ENCODE peak calls at places on chromosomes 12 and 14, in eight cellular contexts. U, L, C, B, Q, T, O and D are unnamed samples.

GRCh38 chr12:132787877-132788276 is 26.2 kb upstream of the ANKLE2 start:
- DNase-seq in U (no peak), L (no peak), C (no peak), B (no peak), Q (no peak), T (no peak), O (no peak), D (no peak)

GRCh38 chr12:57875753-57876547 is 29.4 kb upstream of the CTDSP2 start:
- DNase-seq in U (no peak), L (no peak), C (no peak), B (no peak), Q (no peak), T (no peak), O (no peak), D (no peak)

GRCh38 chr12:5718073-5718472 is 227.0 kb downstream of the ANO2 start:
- DNase-seq in U (no peak), L (no peak), C (no peak), B (no peak), Q (no peak), T (no peak), O (no peak), D (no peak)

GRCh38 chr12:92722897-92723296 is 20.1 kb downstream of the PLEKHG7 start:
- DNase-seq in U (no peak), L (no peak), C (no peak), B (no peak), Q (no peak), T (no peak), O (no peak), D (no peak)

GRCh38 chr14:93989939-93990338 is 7.2 kb upstream of the CCDC197 start:
- DNase-seq in U (no peak), L (no peak), C (no peak), B (no peak), Q (no peak), T (no peak), O (peak; percentile 78), D (peak; percentile 59)

GRCh38 chr12:44930972-44931600 is 55.0 kb upstream of the NELL2 start:
- DNase-seq in U (peak; percentile 86), L (peak; percentile 45), C (peak; percentile 41), B (no peak), Q (peak; percentile 47), T (peak; percentile 72), O (peak; percentile 31), D (peak; percentile 17)

GRCh38 chr12:125773033-125773432 is 707.8 kb downstream of the AACS start:
- DNase-seq in U (peak; percentile 25), L (no peak), C (peak; percentile 8), B (no peak), Q (no peak), T (no peak), O (peak; percentile 50), D (peak; percentile 32)

GRCh38 chr12:124745891-124746570 is 117.6 kb downstream of the SCARB1 start:
- DNase-seq in U (peak; percentile 94), L (no peak), C (peak; percentile 79), B (peak; percentile 74), Q (peak; percentile 77), T (peak; percentile 93), O (peak; percentile 58), D (no peak)

GRCh38 chr14:75440733-75441474 is 13.1 kb downstream of the JDP2 start:
- DNase-seq in U (no peak), L (no peak), C (no peak), B (no peak), Q (no peak), T (peak; percentile 95), O (no peak), D (no peak)

DNA sequence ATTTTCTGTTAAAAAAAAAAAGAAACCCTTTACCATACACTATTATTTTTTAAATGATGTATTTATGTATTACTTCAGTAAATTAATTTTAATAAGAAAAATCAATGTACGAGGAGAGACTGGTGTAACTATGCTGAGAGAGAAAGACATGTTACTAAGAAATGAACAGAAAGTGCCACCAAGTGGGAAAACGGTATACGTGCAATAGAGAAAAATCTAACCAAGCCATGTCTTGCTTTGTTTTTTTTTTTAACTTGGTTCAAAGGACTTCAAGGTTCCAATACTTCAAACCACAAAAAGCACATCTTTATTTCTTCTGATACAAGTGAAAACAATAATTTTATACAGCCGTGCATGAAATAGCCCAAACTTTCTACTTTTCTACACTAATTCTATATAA is 22.9 kb downstream of the NDUFA12 start:
- DNase-seq in U (peak; percentile 2), L (no peak), C (no peak), B (no peak), Q (no peak), T (peak; percentile 60), O (no peak), D (no peak)
- TF ChIP-seq CTCF in U (peak; percentile 33), L (no peak), C (peak; percentile 9), B (no peak), Q (peak; percentile 1), T (no peak), O (peak; percentile 25), D (no peak)

DNA sequence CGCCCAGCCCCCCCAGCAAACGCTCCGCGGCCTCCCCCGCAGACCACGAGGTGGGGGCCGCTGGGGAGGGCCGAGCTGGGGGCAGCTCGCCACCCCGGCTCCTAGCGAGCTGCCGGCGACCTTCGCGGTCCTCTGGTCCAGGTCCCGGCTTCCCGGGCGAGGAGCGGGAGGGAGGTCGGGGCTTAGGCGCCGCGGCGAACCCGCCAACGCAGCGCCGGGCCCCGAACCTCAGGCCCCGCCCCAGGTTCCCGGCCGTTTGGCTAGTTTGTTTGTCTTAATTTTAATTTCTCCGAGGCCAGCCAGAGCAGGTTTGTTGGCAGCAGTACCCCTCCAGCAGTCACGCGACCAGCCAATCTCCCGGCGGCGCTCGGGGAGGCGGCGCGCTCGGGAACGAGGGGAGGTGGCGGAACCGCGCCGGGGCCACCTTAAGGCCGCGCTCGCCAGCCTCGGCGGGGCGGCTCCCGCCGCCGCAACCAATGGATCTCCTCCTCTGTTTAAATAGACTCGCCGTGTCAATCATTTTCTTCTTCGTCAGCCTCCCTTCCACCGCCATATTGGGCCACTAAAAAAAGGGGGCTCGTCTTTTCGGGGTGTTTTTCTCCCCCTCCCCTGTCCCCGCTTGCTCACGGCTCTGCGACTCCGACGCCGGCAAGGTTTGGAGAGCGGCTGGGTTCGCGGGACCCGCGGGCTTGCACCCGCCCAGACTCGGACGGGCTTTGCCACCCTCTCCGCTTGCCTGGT is at the start of gene CDKN1B:
- DNase-seq in U (peak; percentile 91), L (peak; percentile 91), C (peak; percentile 82), B (peak; percentile 75), Q (peak; percentile 97), T (peak; percentile 96), O (peak; percentile 93), D (peak; percentile 91)
- TF ChIP-seq CTCF in U (no peak), L (no peak), C (no peak), B (no peak), Q (no peak), T (no peak), O (no peak), D (no peak)

DNA sequence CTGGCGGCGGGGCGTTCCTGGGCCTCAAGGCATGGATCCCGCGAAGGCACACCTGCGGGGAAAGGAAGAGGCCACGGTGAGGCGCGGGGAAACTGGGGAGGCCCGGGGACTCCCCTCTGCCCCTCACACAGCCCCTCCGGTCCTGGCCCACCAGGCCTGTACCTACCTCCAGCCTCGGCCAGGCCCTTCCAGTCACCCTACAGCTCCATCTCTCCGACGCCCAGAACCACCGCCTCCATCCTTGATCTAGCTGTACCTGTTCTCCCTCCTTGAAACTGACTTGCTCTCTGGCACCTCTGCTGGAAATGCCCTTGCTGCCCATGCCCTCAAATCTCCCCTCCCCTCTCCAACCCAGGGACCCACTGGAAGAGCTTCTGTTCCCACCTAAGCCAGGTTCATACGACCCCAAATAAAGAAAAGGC is 1.7 kb downstream of the ANKRD9 start:
- DNase-seq in U (no peak), L (no peak), C (no peak), B (no peak), Q (no peak), T (no peak), O (peak; percentile 43), D (no peak)
- TF ChIP-seq CTCF in U (peak; percentile 45), L (no peak), C (no peak), B (no peak), Q (peak; percentile 40), T (no peak), O (no peak), D (no peak)

GRCh38 chr14:23345987-23346692 is 6.5 kb downstream of the SLC22A17 start:
- DNase-seq in U (no peak), L (no peak), C (no peak), B (no peak), Q (no peak), T (no peak), O (no peak), D (no peak)
- TF ChIP-seq CTCF in U (no peak), L (no peak), C (no peak), B (no peak), Q (no peak), T (no peak), O (no peak), D (no peak)

GRCh38 chr12:865614-866013 is 83.9 kb downstream of the RAD52 start:
- DNase-seq in U (no peak), L (no peak), C (no peak), B (no peak), Q (no peak), T (no peak), O (no peak), D (no peak)

GRCh38 chr12:873954-874353 is 75.5 kb downstream of the RAD52 start:
- DNase-seq in U (no peak), L (no peak), C (peak; percentile 3), B (no peak), Q (peak; percentile 79), T (no peak), O (no peak), D (no peak)

GRCh38 chr12:867905-868304 is 81.6 kb downstream of the RAD52 start:
- DNase-seq in U (no peak), L (no peak), C (no peak), B (no peak), Q (no peak), T (no peak), O (no peak), D (no peak)

GRCh38 chr12:870378-870777 is 79.1 kb downstream of the RAD52 start:
- DNase-seq in U (no peak), L (no peak), C (no peak), B (no peak), Q (no peak), T (no peak), O (peak; percentile 18), D (no peak)

GRCh38 chr12:868722-869121 is 80.8 kb downstream of the RAD52 start:
- DNase-seq in U (no peak), L (no peak), C (no peak), B (no peak), Q (no peak), T (no peak), O (no peak), D (no peak)
- TF ChIP-seq CTCF in U (no peak), L (no peak), C (no peak), B (no peak), Q (no peak), T (no peak), O (peak; percentile 18), D (no peak)